ENCODE peak calls at places on chromosome 21, in eight cellular contexts. One of them, this sample, is unnamed.

GRCh38 chr21:45515241-45516061 is 26.8 kb downstream of the SLC19A1 start:
- DNase-seq in effector memory CD8-positive, alpha-beta T cell: no peak
- DNase-seq in NCI-H1092 treated with DMSO at 0.1 percent for 48 hours: no peak
- DNase-seq in NCI-H1105 treated with DMSO at 0.1 percent for 48 hours: no peak
- DNase-seq in GM23338: peak
- DNase-seq in GM12878: no peak
- DNase-seq in BE2C: peak
- DNase-seq in cortex of kidney: no peak
- DNase-seq in this sample: no peak

GRCh38 chr21:41369915-41370839 is 8.3 kb downstream of the MX2 start:
- DNase-seq in effector memory CD8-positive, alpha-beta T cell: peak
- DNase-seq in NCI-H1092 treated with DMSO at 0.1 percent for 48 hours: no peak
- DNase-seq in NCI-H1105 treated with DMSO at 0.1 percent for 48 hours: peak
- DNase-seq in GM23338: peak
- DNase-seq in GM12878: peak
- DNase-seq in BE2C: no peak
- DNase-seq in cortex of kidney: no peak
- DNase-seq in this sample: peak

GRCh38 chr21:44881586-44881939 is 8.1 kb upstream of the PTTG1IP start:
- DNase-seq in effector memory CD8-positive, alpha-beta T cell: no peak
- DNase-seq in NCI-H1092 treated with DMSO at 0.1 percent for 48 hours: no peak
- DNase-seq in NCI-H1105 treated with DMSO at 0.1 percent for 48 hours: no peak
- DNase-seq in GM23338: no peak
- DNase-seq in GM12878: no peak
- DNase-seq in BE2C: no peak
- DNase-seq in cortex of kidney: no peak
- DNase-seq in this sample: no peak

GRCh38 chr21:41374867-41375533 is 13.2 kb downstream of the MX2 start:
- DNase-seq in effector memory CD8-positive, alpha-beta T cell: no peak
- DNase-seq in NCI-H1092 treated with DMSO at 0.1 percent for 48 hours: no peak
- DNase-seq in NCI-H1105 treated with DMSO at 0.1 percent for 48 hours: no peak
- DNase-seq in GM23338: no peak
- DNase-seq in GM12878: no peak
- DNase-seq in BE2C: no peak
- DNase-seq in cortex of kidney: no peak
- DNase-seq in this sample: no peak

GRCh38 chr21:46390603-46391545 is 66.9 kb downstream of the PCNT start:
- DNase-seq in effector memory CD8-positive, alpha-beta T cell: no peak
- DNase-seq in NCI-H1092 treated with DMSO at 0.1 percent for 48 hours: no peak
- DNase-seq in NCI-H1105 treated with DMSO at 0.1 percent for 48 hours: no peak
- DNase-seq in GM23338: no peak
- DNase-seq in GM12878: no peak
- DNase-seq in BE2C: no peak
- DNase-seq in cortex of kidney: no peak
- DNase-seq in this sample: no peak

GRCh38 chr21:45975017-45975595 is 6.5 kb upstream of the COL6A1 start:
- DNase-seq in effector memory CD8-positive, alpha-beta T cell: peak
- DNase-seq in NCI-H1092 treated with DMSO at 0.1 percent for 48 hours: no peak
- DNase-seq in NCI-H1105 treated with DMSO at 0.1 percent for 48 hours: no peak
- DNase-seq in GM23338: peak
- DNase-seq in GM12878: no peak
- DNase-seq in BE2C: no peak
- DNase-seq in cortex of kidney: no peak
- DNase-seq in this sample: no peak

GRCh38 chr21:33433001-33433400 is 29.8 kb downstream of the IFNGR2 start:
- DNase-seq in effector memory CD8-positive, alpha-beta T cell: no peak
- DNase-seq in NCI-H1092 treated with DMSO at 0.1 percent for 48 hours: no peak
- DNase-seq in NCI-H1105 treated with DMSO at 0.1 percent for 48 hours: no peak
- DNase-seq in GM23338: no peak
- DNase-seq in GM12878: no peak
- DNase-seq in BE2C: no peak
- DNase-seq in cortex of kidney: no peak
- DNase-seq in this sample: no peak

GRCh38 chr21:34967509-34968289 is 81.4 kb downstream of the RUNX1 start:
- DNase-seq in effector memory CD8-positive, alpha-beta T cell: no peak
- DNase-seq in NCI-H1092 treated with DMSO at 0.1 percent for 48 hours: no peak
- DNase-seq in NCI-H1105 treated with DMSO at 0.1 percent for 48 hours: no peak
- DNase-seq in GM23338: no peak
- DNase-seq in GM12878: no peak
- DNase-seq in BE2C: no peak
- DNase-seq in cortex of kidney: no peak
- DNase-seq in this sample: no peak

GRCh38 chr21:38520511-38520910 is 22.2 kb upstream of the ERG start:
- DNase-seq in effector memory CD8-positive, alpha-beta T cell: no peak
- DNase-seq in NCI-H1092 treated with DMSO at 0.1 percent for 48 hours: no peak
- DNase-seq in NCI-H1105 treated with DMSO at 0.1 percent for 48 hours: no peak
- DNase-seq in GM23338: no peak
- DNase-seq in GM12878: no peak
- DNase-seq in BE2C: no peak
- DNase-seq in cortex of kidney: no peak
- DNase-seq in this sample: no peak

GRCh38 chr21:15003463-15004135 is 61.2 kb downstream of the NRIP1 start:
- DNase-seq in effector memory CD8-positive, alpha-beta T cell: no peak
- DNase-seq in NCI-H1092 treated with DMSO at 0.1 percent for 48 hours: peak
- DNase-seq in NCI-H1105 treated with DMSO at 0.1 percent for 48 hours: peak
- DNase-seq in GM23338: peak
- DNase-seq in GM12878: no peak
- DNase-seq in BE2C: no peak
- DNase-seq in cortex of kidney: no peak
- DNase-seq in this sample: no peak

GRCh38 chr21:29177800-29178199 is 47.4 kb downstream of the MAP3K7CL start:
- DNase-seq in effector memory CD8-positive, alpha-beta T cell: no peak
- DNase-seq in NCI-H1092 treated with DMSO at 0.1 percent for 48 hours: no peak
- DNase-seq in NCI-H1105 treated with DMSO at 0.1 percent for 48 hours: no peak
- DNase-seq in GM23338: no peak
- DNase-seq in GM12878: no peak
- DNase-seq in BE2C: no peak
- DNase-seq in cortex of kidney: no peak
- DNase-seq in this sample: no peak

GRCh38 chr21:44353200-44353970 is at the start of gene TRPM2:
- DNase-seq in effector memory CD8-positive, alpha-beta T cell: no peak
- DNase-seq in NCI-H1092 treated with DMSO at 0.1 percent for 48 hours: no peak
- DNase-seq in NCI-H1105 treated with DMSO at 0.1 percent for 48 hours: no peak
- DNase-seq in GM23338: no peak
- DNase-seq in GM12878: no peak
- DNase-seq in BE2C: no peak
- DNase-seq in cortex of kidney: no peak
- DNase-seq in this sample: peak

GRCh38 chr21:14762734-14763694 is 216.9 kb upstream of the SAMSN1 start:
- DNase-seq in effector memory CD8-positive, alpha-beta T cell: no peak
- DNase-seq in NCI-H1092 treated with DMSO at 0.1 percent for 48 hours: no peak
- DNase-seq in NCI-H1105 treated with DMSO at 0.1 percent for 48 hours: no peak
- DNase-seq in GM23338: no peak
- DNase-seq in GM12878: peak
- DNase-seq in BE2C: no peak
- DNase-seq in cortex of kidney: no peak
- DNase-seq in this sample: no peak

GRCh38 chr21:32306021-32306780 is 7.5 kb downstream of the MRAP start:
- DNase-seq in effector memory CD8-positive, alpha-beta T cell: no peak
- DNase-seq in NCI-H1092 treated with DMSO at 0.1 percent for 48 hours: no peak
- DNase-seq in NCI-H1105 treated with DMSO at 0.1 percent for 48 hours: no peak
- DNase-seq in GM23338: peak
- DNase-seq in GM12878: no peak
- DNase-seq in BE2C: no peak
- DNase-seq in cortex of kidney: no peak
- DNase-seq in this sample: no peak

GRCh38 chr21:39660191-39660590 is 47.5 kb downstream of the B3GALT5 start:
- DNase-seq in effector memory CD8-positive, alpha-beta T cell: no peak
- DNase-seq in NCI-H1092 treated with DMSO at 0.1 percent for 48 hours: peak
- DNase-seq in NCI-H1105 treated with DMSO at 0.1 percent for 48 hours: peak
- DNase-seq in GM23338: no peak
- DNase-seq in GM12878: no peak
- DNase-seq in BE2C: peak
- DNase-seq in cortex of kidney: no peak
- DNase-seq in this sample: no peak

GRCh38 chr21:43934716-43935705 is 70.0 kb downstream of the AGPAT3 start:
- DNase-seq in effector memory CD8-positive, alpha-beta T cell: no peak
- DNase-seq in NCI-H1092 treated with DMSO at 0.1 percent for 48 hours: no peak
- DNase-seq in NCI-H1105 treated with DMSO at 0.1 percent for 48 hours: no peak
- DNase-seq in GM23338: no peak
- DNase-seq in GM12878: no peak
- DNase-seq in BE2C: no peak
- DNase-seq in cortex of kidney: no peak
- DNase-seq in this sample: no peak

GRCh38 chr21:19640964-19641363 is 1237.4 kb upstream of the TMPRSS15 start:
- DNase-seq in effector memory CD8-positive, alpha-beta T cell: no peak
- DNase-seq in NCI-H1092 treated with DMSO at 0.1 percent for 48 hours: no peak
- DNase-seq in NCI-H1105 treated with DMSO at 0.1 percent for 48 hours: peak
- DNase-seq in GM23338: peak
- DNase-seq in GM12878: no peak
- DNase-seq in BE2C: no peak
- DNase-seq in cortex of kidney: no peak
- DNase-seq in this sample: no peak

GRCh38 chr21:42518216-42518615 is 4.6 kb downstream of the SLC37A1 start:
- DNase-seq in effector memory CD8-positive, alpha-beta T cell: no peak
- DNase-seq in NCI-H1092 treated with DMSO at 0.1 percent for 48 hours: no peak
- DNase-seq in NCI-H1105 treated with DMSO at 0.1 percent for 48 hours: no peak
- DNase-seq in GM23338: no peak
- DNase-seq in GM12878: no peak
- DNase-seq in BE2C: no peak
- DNase-seq in cortex of kidney: no peak
- DNase-seq in this sample: no peak

GRCh38 chr21:39647476-39647875 is 34.7 kb downstream of the B3GALT5 start:
- DNase-seq in effector memory CD8-positive, alpha-beta T cell: no peak
- DNase-seq in NCI-H1092 treated with DMSO at 0.1 percent for 48 hours: no peak
- DNase-seq in NCI-H1105 treated with DMSO at 0.1 percent for 48 hours: no peak
- DNase-seq in GM23338: no peak
- DNase-seq in GM12878: no peak
- DNase-seq in BE2C: no peak
- DNase-seq in cortex of kidney: no peak
- DNase-seq in this sample: no peak

GRCh38 chr21:26708223-26708800 is 135.2 kb upstream of the CYYR1 start:
- DNase-seq in effector memory CD8-positive, alpha-beta T cell: no peak
- DNase-seq in NCI-H1092 treated with DMSO at 0.1 percent for 48 hours: no peak
- DNase-seq in NCI-H1105 treated with DMSO at 0.1 percent for 48 hours: no peak
- DNase-seq in GM23338: no peak
- DNase-seq in GM12878: no peak
- DNase-seq in BE2C: no peak
- DNase-seq in cortex of kidney: no peak
- DNase-seq in this sample: no peak

GRCh38 chr21:46098303-46099141 is 610 bp downstream of the COL6A2 start:
- DNase-seq in effector memory CD8-positive, alpha-beta T cell: no peak
- DNase-seq in NCI-H1092 treated with DMSO at 0.1 percent for 48 hours: no peak
- DNase-seq in NCI-H1105 treated with DMSO at 0.1 percent for 48 hours: no peak
- DNase-seq in GM23338: peak
- DNase-seq in GM12878: no peak
- DNase-seq in BE2C: no peak
- DNase-seq in cortex of kidney: no peak
- DNase-seq in this sample: no peak

GRCh38 chr21:33155457-33155856 is 74.3 kb upstream of the IFNAR2 start:
- DNase-seq in effector memory CD8-positive, alpha-beta T cell: no peak
- DNase-seq in NCI-H1092 treated with DMSO at 0.1 percent for 48 hours: no peak
- DNase-seq in NCI-H1105 treated with DMSO at 0.1 percent for 48 hours: no peak
- DNase-seq in GM23338: no peak
- DNase-seq in GM12878: no peak
- DNase-seq in BE2C: no peak
- DNase-seq in cortex of kidney: no peak
- DNase-seq in this sample: no peak

GRCh38 chr21:31117046-31117916 is 79.0 kb upstream of the KRTAP19-8 start:
- DNase-seq in effector memory CD8-positive, alpha-beta T cell: no peak
- DNase-seq in NCI-H1092 treated with DMSO at 0.1 percent for 48 hours: no peak
- DNase-seq in NCI-H1105 treated with DMSO at 0.1 percent for 48 hours: no peak
- DNase-seq in GM23338: no peak
- DNase-seq in GM12878: no peak
- DNase-seq in BE2C: no peak
- DNase-seq in cortex of kidney: no peak
- DNase-seq in this sample: no peak

GRCh38 chr21:37071561-37072238 is 1.2 kb downstream of the PIGP start:
- DNase-seq in effector memory CD8-positive, alpha-beta T cell: no peak
- DNase-seq in NCI-H1092 treated with DMSO at 0.1 percent for 48 hours: peak
- DNase-seq in NCI-H1105 treated with DMSO at 0.1 percent for 48 hours: peak
- DNase-seq in GM23338: peak
- DNase-seq in GM12878: no peak
- DNase-seq in BE2C: peak
- DNase-seq in cortex of kidney: no peak
- DNase-seq in this sample: no peak